ENCODE peak calls at places on chromosome 9, in ten cellular contexts. O is breast epithelium, V is transverse colon, M is body of pancreas, N is HCT116, F is esophagus squamous epithelium, E is uterus, G is Peyer's patch, A is esophagus muscularis mucosa, L is tibial nerve. Y is an unnamed sample.

GRCh38 chr9:38284768-38285080 is 107.8 kb upstream of the ALDH1B1 start:
- DNase-seq in O (no peak), V (no peak), M (no peak), N (no peak), F (no peak), E (no peak), G (no peak), A (peak; percentile 91), L (no peak), Y (no peak)

GRCh38 chr9:77063645-77064285 is 44.3 kb downstream of the FOXB2 start:
- DNase-seq in O (no peak), V (no peak), M (no peak), N (peak; percentile 10), F (no peak), E (no peak), G (no peak), A (no peak), L (no peak), Y (no peak)

GRCh38 chr9:34454571-34455065 is 3.8 kb downstream of the FAM219A start:
- DNase-seq in O (no peak), V (no peak), M (no peak), N (peak; percentile 39), F (no peak), E (no peak), G (no peak), A (no peak), L (no peak), Y (peak; percentile 51)

GRCh38 chr9:76530458-76531100 is 71.6 kb downstream of the GCNT1 start:
- DNase-seq in O (no peak), V (no peak), M (no peak), N (no peak), F (no peak), E (no peak), G (no peak), A (no peak), L (no peak), Y (no peak)

GRCh38 chr9:126275386-126276001 is 51.1 kb upstream of the MVB12B start:
- DNase-seq in O (no peak), V (no peak), M (peak; percentile 9), N (no peak), F (no peak), E (no peak), G (no peak), A (peak; percentile 87), L (no peak), Y (no peak)

GRCh38 chr9:98182069-98182820 is 10.2 kb downstream of the CORO2A start:
- DNase-seq in O (no peak), V (no peak), M (no peak), N (no peak), F (no peak), E (no peak), G (no peak), A (no peak), L (no peak), Y (peak; percentile 96)

GRCh38 chr9:7237473-7238243 is 479.9 kb downstream of the KDM4C start:
- DNase-seq in O (no peak), V (no peak), M (no peak), N (no peak), F (no peak), E (no peak), G (no peak), A (no peak), L (no peak), Y (no peak)

GRCh38 chr9:16825971-16826370 is 44.5 kb downstream of the BNC2 start:
- DNase-seq in O (no peak), V (peak; percentile 12), M (no peak), N (no peak), F (no peak), E (no peak), G (no peak), A (no peak), L (no peak), Y (no peak)

GRCh38 chr9:137989156-137989555 is 111.6 kb downstream of the CACNA1B start:
- DNase-seq in O (no peak), V (no peak), M (no peak), N (no peak), F (no peak), E (no peak), G (no peak), A (no peak), L (no peak), Y (no peak)

GRCh38 chr9:2727966-2728613 is 10.8 kb downstream of the KCNV2 start:
- DNase-seq in O (no peak), V (no peak), M (peak; percentile 73), N (peak; percentile 4), F (no peak), E (peak; percentile 36), G (no peak), A (no peak), L (no peak), Y (peak; percentile 71)

GRCh38 chr9:5292141-5292540 is 12.4 kb downstream of the RLN2 start:
- DNase-seq in O (no peak), V (no peak), M (no peak), N (no peak), F (no peak), E (no peak), G (no peak), A (no peak), L (no peak), Y (no peak)

GRCh38 chr9:108634164-108634563 is 221.6 kb downstream of the ACTL7B start:
- DNase-seq in O (no peak), V (peak; percentile 57), M (no peak), N (peak; percentile 12), F (no peak), E (no peak), G (no peak), A (no peak), L (no peak), Y (peak; percentile 37)

GRCh38 chr9:95316274-95316673 is 1.2 kb downstream of the FANCC start:
- DNase-seq in O (no peak), V (no peak), M (no peak), N (no peak), F (no peak), E (no peak), G (no peak), A (no peak), L (no peak), Y (peak; percentile 22)

GRCh38 chr9:95315108-95315746 is 2.3 kb downstream of the FANCC start:
- DNase-seq in O (no peak), V (no peak), M (no peak), N (no peak), F (no peak), E (no peak), G (no peak), A (no peak), L (no peak), Y (no peak)

GRCh38 chr9:95311956-95312355 is 5.6 kb downstream of the FANCC start:
- DNase-seq in O (no peak), V (no peak), M (no peak), N (no peak), F (no peak), E (no peak), G (no peak), A (no peak), L (no peak), Y (no peak)

GRCh38 chr9:95316794-95317118 is 753 bp downstream of the FANCC start:
- DNase-seq in O (peak; percentile 32), V (peak; percentile 80), M (peak; percentile 77), N (peak; percentile 45), F (no peak), E (peak; percentile 47), G (peak; percentile 82), A (no peak), L (no peak), Y (peak; percentile 85)

DNA sequence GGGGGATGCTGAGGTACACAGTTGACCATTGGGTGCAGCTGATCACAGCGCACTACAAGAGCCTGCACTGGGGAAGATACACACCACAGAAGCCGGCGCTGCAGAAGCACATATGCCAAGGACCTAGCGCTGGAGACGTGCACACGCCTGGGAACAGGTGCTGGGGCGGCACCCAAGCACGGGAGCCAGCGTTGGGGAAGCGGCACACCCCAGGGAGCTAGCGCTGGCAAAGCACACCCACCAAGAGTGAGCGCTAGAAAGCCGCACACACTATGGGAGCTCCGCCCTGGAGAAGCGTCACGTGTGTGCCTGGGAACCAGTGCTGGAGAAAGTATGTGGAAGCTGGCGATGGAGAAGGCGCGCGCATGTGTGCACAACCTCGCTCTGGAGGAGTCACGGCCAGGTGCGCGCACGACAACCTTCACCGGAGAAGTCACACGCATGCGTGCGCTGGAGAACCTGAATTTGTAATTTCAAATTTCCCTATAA is 4.5 kb downstream of the FANCC start:
- DNase-seq in O (peak; percentile 47), V (peak; percentile 83), M (peak; percentile 91), N (peak; percentile 65), F (no peak), E (no peak), G (peak; percentile 87), A (no peak), L (no peak), Y (peak; percentile 42)
- TF ChIP-seq POLR2A in O (no peak), V (no peak), M (peak; percentile 22), N (no peak), F (no peak), E (no peak), G (no peak), A (no peak), L (no peak), Y (no peak)

GRCh38 chr9:31790720-31791119 is 593.7 kb upstream of the ACO1 start:
- DNase-seq in O (no peak), V (no peak), M (no peak), N (no peak), F (no peak), E (no peak), G (no peak), A (no peak), L (no peak), Y (no peak)
- TF ChIP-seq POLR2A in O (no peak), V (no peak), M (no peak), N (no peak), F (no peak), E (no peak), G (no peak), A (no peak), L (no peak), Y (no peak)

DNA sequence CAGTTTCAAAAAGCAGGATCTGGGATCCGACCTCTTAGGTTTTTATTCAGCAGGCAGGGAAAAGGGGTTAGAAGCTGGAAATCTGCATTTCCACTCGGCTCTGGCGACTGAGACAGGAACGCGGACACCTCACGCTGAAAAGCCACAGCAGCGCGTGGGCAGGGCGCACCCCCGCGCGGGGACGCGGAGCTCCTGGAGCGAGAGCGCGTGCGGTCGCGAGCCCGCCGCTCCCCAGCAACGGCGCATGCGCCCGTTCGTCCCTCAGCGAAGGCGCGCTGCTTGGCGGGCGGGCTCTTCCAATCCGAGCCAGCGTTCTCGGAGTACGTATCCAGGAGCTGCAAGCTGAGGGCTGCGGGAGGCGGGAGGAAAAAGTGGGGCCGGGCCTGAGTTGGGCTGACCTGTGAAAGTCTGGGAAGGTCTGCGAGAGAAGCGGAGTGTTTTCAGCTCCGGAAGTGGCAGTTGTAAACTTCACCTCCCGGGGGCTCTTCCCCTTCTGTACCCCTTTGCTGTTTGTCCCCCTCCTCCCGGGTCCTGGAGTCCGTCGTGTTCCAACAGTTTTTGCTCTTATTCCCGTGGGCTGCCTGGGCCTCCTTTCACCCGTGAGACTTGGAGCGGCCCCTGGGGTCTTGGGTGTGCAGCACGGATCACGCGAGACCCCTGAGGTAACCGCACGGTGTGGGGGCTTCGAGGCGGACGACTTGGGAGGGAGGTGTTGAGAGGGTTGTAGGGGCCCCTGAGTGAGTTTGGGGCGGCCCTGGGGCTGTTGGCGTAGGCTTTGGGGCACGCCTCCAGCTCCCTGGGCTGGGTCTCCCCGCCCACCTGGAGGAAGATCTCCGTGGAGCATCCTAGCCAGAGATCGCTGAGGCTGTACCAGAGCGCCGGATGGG is at the start of gene CCDC171:
- DNase-seq in O (peak; percentile 92), V (peak; percentile 93), M (peak; percentile 96), N (peak; percentile 86), F (peak; percentile 24), E (peak; percentile 93), G (peak; percentile 93), A (peak; percentile 97), L (peak; percentile 81), Y (peak; percentile 92)
- TF ChIP-seq POLR2A in O (no peak), V (peak; percentile 79), M (peak; percentile 85), N (peak; percentile 89), F (peak; percentile 34), E (peak; percentile 68), G (peak; percentile 60), A (peak; percentile 12), L (peak; percentile 48), Y (peak; percentile 52)

GRCh38 chr9:136720251-136720886 is 8.0 kb downstream of the DIPK1B start:
- DNase-seq in O (no peak), V (no peak), M (no peak), N (no peak), F (no peak), E (peak; percentile 49), G (no peak), A (no peak), L (no peak), Y (no peak)
- TF ChIP-seq POLR2A in O (no peak), V (no peak), M (no peak), N (no peak), F (no peak), E (no peak), G (no peak), A (no peak), L (no peak), Y (no peak)

Y was measured in erythroblast.